ENCODE peak calls at places on chromosomes 5 and 9, in seven cellular contexts. N, A, L, P, R, V and B are unnamed samples.

GRCh38 chr9:6889868-6890267 is 132.1 kb downstream of the KDM4C start:
- DNase-seq in N (no peak), A (no peak), L (no peak), P (no peak), R (no peak), V (no peak), B (no peak)

GRCh38 chr5:133839721-133840120 is 128.7 kb downstream of the C5orf15 start:
- DNase-seq in N (no peak), A (no peak), L (no peak), P (no peak), R (no peak), V (no peak), B (no peak)

GRCh38 chr5:135977375-135977928 is 22.7 kb upstream of the LECT2 start:
- DNase-seq in N (no peak), A (peak), L (peak), P (no peak), R (peak), V (peak), B (peak)

GRCh38 chr5:149215478-149216042 is 56.1 kb upstream of the AFAP1L1 start:
- DNase-seq in N (no peak), A (no peak), L (no peak), P (peak), R (no peak), V (no peak), B (peak)

GRCh38 chr5:154723740-154724505 is 31.3 kb upstream of the LARP1 start:
- DNase-seq in N (no peak), A (no peak), L (no peak), P (peak), R (no peak), V (no peak), B (no peak)

GRCh38 chr9:20505574-20505973 is 116.7 kb downstream of the MLLT3 start:
- DNase-seq in N (no peak), A (no peak), L (no peak), P (no peak), R (no peak), V (no peak), B (no peak)

GRCh38 chr5:95760291-95761191 is 29.4 kb downstream of the RHOBTB3 start:
- DNase-seq in N (peak), A (no peak), L (no peak), P (peak), R (peak), V (no peak), B (no peak)

GRCh38 chr9:134433101-134433500 is 106.8 kb downstream of the RXRA start:
- DNase-seq in N (peak), A (peak), L (no peak), P (peak), R (no peak), V (no peak), B (no peak)

GRCh38 chr9:87212563-87213154 is 265.4 kb upstream of the GAS1 start:
- DNase-seq in N (peak), A (no peak), L (no peak), P (no peak), R (no peak), V (no peak), B (no peak)